ENCODE peak calls at places on chromosome 15, in eight cellular contexts. Q is ovary; J is NB4; Y is AG04450; F is ACHN; A is iris pigment epithelial cell; S is non-pigmented ciliary epithelial cell; H is stimulated activated naive CD8-positive, alpha-beta T cell treated with anti-CD3 and anti-CD28 coated beads, Interleukin-15, amount 100 ng/mL, for 72 hours. P is an unnamed sample.

GRCh38 chr15:39365873-39366272 is 215.0 kb upstream of the THBS1 start:
- DNase-seq in Q (no peak), J (no peak), Y (no peak), F (no peak), A (no peak), S (no peak), H (no peak), P (no peak)

GRCh38 chr15:50131617-50132016 is 12.6 kb upstream of the ATP8B4 start:
- DNase-seq in Q (no peak), J (no peak), Y (no peak), F (no peak), A (no peak), S (no peak), H (no peak), P (no peak)

GRCh38 chr15:59590027-59590426 is 21.6 kb upstream of the GCNT3 start:
- DNase-seq in Q (no peak), J (no peak), Y (no peak), F (no peak), A (no peak), S (no peak), H (no peak), P (no peak)

GRCh38 chr15:29126208-29126536 is 143.4 kb downstream of the NSMCE3 start:
- DNase-seq in Q (no peak), J (no peak), Y (no peak), F (no peak), A (no peak), S (no peak), H (no peak), P (no peak)

GRCh38 chr15:52462806-52463360 is 65.8 kb downstream of the MYO5A start:
- DNase-seq in Q (no peak), J (no peak), Y (no peak), F (no peak), A (no peak), S (no peak), H (no peak), P (no peak)

GRCh38 chr15:74821091-74821789 is 5.2 kb upstream of the CPLX3 start:
- DNase-seq in Q (no peak), J (peak), Y (no peak), F (no peak), A (no peak), S (no peak), H (no peak), P (no peak)

GRCh38 chr15:34038404-34039179 is 412 bp downstream of the AVEN start:
- DNase-seq in Q (peak), J (peak), Y (no peak), F (peak), A (peak), S (no peak), H (peak), P (peak)

GRCh38 chr15:85407421-85408269 is 27.2 kb downstream of the AKAP13 start:
- DNase-seq in Q (no peak), J (peak), Y (peak), F (peak), A (peak), S (peak), H (peak), P (no peak)

GRCh38 chr15:71743861-71744382 is 66.4 kb upstream of the NR2E3 start:
- DNase-seq in Q (peak), J (peak), Y (no peak), F (peak), A (peak), S (no peak), H (peak), P (peak)

GRCh38 chr15:66858423-66859207 is 156.6 kb downstream of the SMAD6 start:
- DNase-seq in Q (no peak), J (no peak), Y (no peak), F (no peak), A (no peak), S (no peak), H (no peak), P (no peak)

GRCh38 chr15:76996526-76997401 is 1.8 kb downstream of the PSTPIP1 start:
- DNase-seq in Q (peak), J (peak), Y (no peak), F (peak), A (no peak), S (no peak), H (peak), P (no peak)

GRCh38 chr15:89652666-89653065 is 2.6 kb downstream of the KIF7 start:
- DNase-seq in Q (peak), J (no peak), Y (no peak), F (no peak), A (no peak), S (no peak), H (no peak), P (no peak)

GRCh38 chr15:78985859-78986470 is 41.1 kb upstream of the CTSH start:
- DNase-seq in Q (no peak), J (no peak), Y (no peak), F (no peak), A (no peak), S (no peak), H (no peak), P (no peak)

GRCh38 chr15:98405013-98405412 is 243.3 kb upstream of the IGF1R start:
- DNase-seq in Q (no peak), J (no peak), Y (no peak), F (no peak), A (no peak), S (no peak), H (no peak), P (no peak)

GRCh38 chr15:48017747-48018146 is 103.0 kb upstream of the SLC24A5 start:
- DNase-seq in Q (no peak), J (no peak), Y (no peak), F (no peak), A (no peak), S (no peak), H (no peak), P (no peak)

GRCh38 chr15:26365077-26365476 is 407.8 kb downstream of the GABRB3 start:
- DNase-seq in Q (no peak), J (no peak), Y (no peak), F (no peak), A (no peak), S (no peak), H (no peak), P (no peak)

GRCh38 chr15:58770519-58770856 is 614 bp upstream of the MINDY2 start:
- DNase-seq in Q (no peak), J (no peak), Y (peak), F (peak), A (peak), S (peak), H (peak), P (no peak)

GRCh38 chr15:78339559-78339958 is 594 bp upstream of the CRABP1 start:
- DNase-seq in Q (no peak), J (no peak), Y (no peak), F (no peak), A (no peak), S (no peak), H (no peak), P (no peak)

GRCh38 chr15:65460948-65461347 is 38.2 kb upstream of the IGDCC4 start:
- DNase-seq in Q (no peak), J (no peak), Y (no peak), F (no peak), A (peak), S (no peak), H (peak), P (peak)